ENCODE peak calls at places on chromosome 3, in ten cellular contexts. Z is suprapubic skin, K is ovary, G is A549, D is stomach, Q is transverse colon, P is sigmoid colon, F is SK-N-SH, W is K562, V is tibial nerve. S is an unnamed sample.

GRCh38 chr3:44468572-44469520 is 8.6 kb downstream of the ZNF445 start:
- DNase-seq in Z (no peak), K (no peak), G (no peak), D (no peak), Q (no peak), P (no peak), F (no peak), W (peak; percentile 87), V (no peak), S (no peak)

GRCh38 chr3:191484461-191484860 is 23.5 kb downstream of the PYDC2 start:
- DNase-seq in Z (no peak), K (no peak), G (no peak), D (no peak), Q (no peak), P (no peak), F (no peak), W (no peak), V (no peak), S (no peak)

GRCh38 chr3:40524571-40525285 is at the start of gene ZNF621:
- DNase-seq in Z (peak; percentile 94), K (peak; percentile 90), G (peak; percentile 67), D (peak; percentile 94), Q (peak; percentile 94), P (peak; percentile 94), F (peak; percentile 98), W (peak; percentile 95), V (peak; percentile 86), S (peak; percentile 98)

GRCh38 chr3:61530355-61530754 is 31.0 kb upstream of the PTPRG start:
- DNase-seq in Z (no peak), K (no peak), G (no peak), D (no peak), Q (no peak), P (no peak), F (peak; percentile 26), W (peak; percentile 14), V (no peak), S (no peak)

GRCh38 chr3:138197058-138197457 is 10.0 kb downstream of the ARMC8 start:
- DNase-seq in Z (no peak), K (no peak), G (no peak), D (no peak), Q (no peak), P (no peak), F (no peak), W (peak; percentile 56), V (no peak), S (no peak)

GRCh38 chr3:127472506-127472905 is 118.0 kb downstream of the TPRA1 start:
- DNase-seq in Z (no peak), K (no peak), G (no peak), D (no peak), Q (no peak), P (no peak), F (no peak), W (no peak), V (no peak), S (no peak)

GRCh38 chr3:129118745-129119144 is 2.9 kb downstream of the RAB43 start:
- DNase-seq in Z (no peak), K (no peak), G (no peak), D (no peak), Q (no peak), P (no peak), F (no peak), W (no peak), V (no peak), S (no peak)

GRCh38 chr3:138594150-138594934 is at the start of gene CEP70:
- DNase-seq in Z (peak; percentile 96), K (peak; percentile 97), G (peak; percentile 68), D (peak; percentile 95), Q (peak; percentile 96), P (peak; percentile 98), F (peak; percentile 95), W (peak; percentile 93), V (peak; percentile 84), S (peak; percentile 97)

GRCh38 chr3:25586167-25586505 is 78.6 kb downstream of the TOP2B start:
- DNase-seq in Z (no peak), K (no peak), G (no peak), D (no peak), Q (no peak), P (no peak), F (no peak), W (no peak), V (no peak), S (no peak)

GRCh38 chr3:151201046-151201730 is 1.8 kb downstream of the GPR171 start:
- DNase-seq in Z (no peak), K (no peak), G (no peak), D (no peak), Q (no peak), P (no peak), F (no peak), W (no peak), V (no peak), S (no peak)

DNA sequence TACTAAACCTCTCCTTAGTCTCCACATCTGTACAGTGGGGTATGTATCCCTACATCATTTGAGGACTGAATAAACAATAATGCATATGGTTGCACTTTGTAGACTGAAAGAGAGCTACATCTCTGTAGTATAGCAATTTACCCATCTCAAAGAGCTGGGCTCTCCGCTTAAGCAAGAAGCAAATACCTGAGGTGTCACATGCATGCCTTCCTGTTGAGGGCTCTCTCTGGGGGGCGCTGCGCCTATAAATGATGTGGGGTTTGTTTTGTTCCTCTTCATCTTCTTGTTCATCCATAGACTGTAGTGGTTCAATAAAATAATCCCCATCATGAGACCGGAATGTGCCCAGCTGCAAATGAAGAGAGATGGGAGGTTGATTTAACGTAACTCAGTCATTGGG is 6.8 kb downstream of the ADAMTS9 start:
- DNase-seq in Z (no peak), K (no peak), G (no peak), D (no peak), Q (no peak), P (no peak), F (no peak), W (no peak), V (no peak), S (no peak)
- TF ChIP-seq EP300 in Z (no peak), K (no peak), G (no peak), D (no peak), Q (no peak), P (no peak), F (no peak), W (no peak), V (no peak), S (no peak)

GRCh38 chr3:171615742-171616141 is 155.5 kb upstream of the TNIK start:
- DNase-seq in Z (no peak), K (no peak), G (no peak), D (no peak), Q (no peak), P (no peak), F (no peak), W (no peak), V (no peak), S (no peak)

GRCh38 chr3:171616798-171617197 is 156.6 kb upstream of the TNIK start:
- DNase-seq in Z (no peak), K (no peak), G (no peak), D (no peak), Q (no peak), P (no peak), F (no peak), W (no peak), V (no peak), S (no peak)

GRCh38 chr3:171615281-171615680 is 155.1 kb upstream of the TNIK start:
- DNase-seq in Z (no peak), K (no peak), G (no peak), D (no peak), Q (no peak), P (no peak), F (no peak), W (no peak), V (no peak), S (no peak)

DNA sequence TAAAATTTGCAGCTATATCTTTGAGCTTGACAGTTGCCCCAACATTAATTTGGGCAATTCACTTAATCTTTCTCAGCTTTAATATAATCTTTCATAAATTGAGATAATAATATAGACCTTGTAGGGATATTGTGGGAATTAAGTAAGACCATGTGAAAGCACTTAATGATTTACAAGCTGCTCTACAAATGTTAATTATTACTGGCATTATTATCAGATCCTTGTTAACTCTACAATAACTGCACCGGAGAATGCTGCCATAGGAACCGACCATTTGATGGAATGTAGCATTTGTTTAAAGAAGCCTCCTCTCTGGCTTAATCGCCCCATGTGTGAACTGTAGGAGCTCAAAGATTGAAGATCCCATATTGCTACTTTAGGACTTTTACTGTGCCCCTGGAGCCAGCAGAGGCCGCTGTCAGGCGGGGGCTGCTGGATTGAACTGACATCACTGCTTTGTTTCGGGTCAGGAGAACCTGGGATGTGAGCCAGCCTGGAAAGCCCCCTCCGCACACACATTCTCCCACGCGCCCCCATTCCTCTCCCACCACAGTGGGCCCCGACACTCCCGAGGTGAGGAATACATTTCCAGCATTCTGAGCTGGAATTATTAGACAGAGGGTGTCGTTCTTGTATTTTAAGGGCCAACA is 154.2 kb upstream of the TNIK start:
- DNase-seq in Z (no peak), K (peak; percentile 50), G (no peak), D (no peak), Q (no peak), P (no peak), F (no peak), W (peak; percentile 53), V (no peak), S (no peak)
- TF ChIP-seq EP300 in Z (no peak), K (no peak), G (no peak), D (no peak), Q (no peak), P (no peak), F (no peak), W (no peak), V (no peak), S (no peak)

GRCh38 chr3:153287017-153287416 is 125.0 kb downstream of the RAP2B start:
- DNase-seq in Z (no peak), K (no peak), G (no peak), D (no peak), Q (no peak), P (no peak), F (no peak), W (no peak), V (no peak), S (no peak)

GRCh38 chr3:153289334-153289808 is 127.3 kb downstream of the RAP2B start:
- DNase-seq in Z (no peak), K (no peak), G (no peak), D (no peak), Q (no peak), P (no peak), F (no peak), W (peak; percentile 80), V (no peak), S (no peak)

GRCh38 chr3:153285982-153286381 is 124.0 kb downstream of the RAP2B start:
- DNase-seq in Z (no peak), K (no peak), G (no peak), D (no peak), Q (no peak), P (no peak), F (no peak), W (no peak), V (no peak), S (no peak)

GRCh38 chr3:153284282-153284938 is 122.4 kb downstream of the RAP2B start:
- DNase-seq in Z (peak; percentile 71), K (peak; percentile 47), G (peak; percentile 49), D (no peak), Q (peak; percentile 22), P (peak; percentile 83), F (no peak), W (peak; percentile 67), V (peak; percentile 47), S (no peak)

GRCh38 chr3:153285194-153285641 is 123.2 kb downstream of the RAP2B start:
- DNase-seq in Z (no peak), K (no peak), G (no peak), D (no peak), Q (no peak), P (no peak), F (no peak), W (peak; percentile 39), V (no peak), S (no peak)
- TF ChIP-seq EP300 in Z (no peak), K (no peak), G (no peak), D (no peak), Q (no peak), P (no peak), F (no peak), W (no peak), V (no peak), S (no peak)

GRCh38 chr3:146044046-146044445 is 116.9 kb downstream of the PLOD2 start:
- DNase-seq in Z (no peak), K (no peak), G (no peak), D (no peak), Q (no peak), P (no peak), F (no peak), W (no peak), V (no peak), S (no peak)
- TF ChIP-seq EP300 in Z (no peak), K (no peak), G (no peak), D (no peak), Q (no peak), P (no peak), F (no peak), W (no peak), V (no peak), S (no peak)